ENCODE peak calls at places on chromosome 4, in ten cellular contexts. K is ovary, F is AG04450, H is NCI-H748 treated with DMSO at 0.1 percent for 48 hours, O is neural progenitor cell, Z is hypothalamus, S is T follicular helper cell, C is NCI-H1417, G is NCI-H1092 treated with DMSO at 0.1 percent for 48 hours, A is germinal center. N is an unnamed sample.

GRCh38 chr4:150308824-150309472 is 230.7 kb downstream of the DCLK2 start:
- DNase-seq in F (no peak), G (no peak), A (no peak), Z (no peak), H (no peak), K (no peak), S (no peak), C (no peak), O (no peak), N (no peak)

GRCh38 chr4:153364061-153364460 is 19.6 kb downstream of the MND1 start:
- DNase-seq in A (no peak), Z (no peak), S (no peak), H (no peak), O (no peak), K (no peak), C (no peak), F (no peak), G (no peak), N (no peak)

GRCh38 chr4:8238061-8238511 is 31.5 kb upstream of the HTRA3 start:
- DNase-seq in Z (no peak), O (no peak), A (peak; percentile 69), H (peak; percentile 5), S (peak; percentile 33), C (peak; percentile 70), K (no peak), G (no peak), F (no peak), N (no peak)

GRCh38 chr4:24551492-24552330 is 32.6 kb downstream of the DHX15 start:
- DNase-seq in C (no peak), A (no peak), G (peak; percentile 2), F (no peak), Z (no peak), O (no peak), S (no peak), K (no peak), H (no peak), N (no peak)

GRCh38 chr4:8156617-8157016 is 2.0 kb downstream of the ABLIM2 start:
- DNase-seq in C (no peak), K (no peak), A (no peak), S (no peak), G (no peak), O (no peak), F (no peak), Z (no peak), H (no peak), N (no peak)

GRCh38 chr4:152374606-152375285 is 161.1 kb downstream of the FBXW7 start:
- DNase-seq in S (no peak), C (no peak), H (peak; percentile 17), Z (no peak), O (no peak), A (no peak), K (no peak), G (no peak), F (no peak), N (no peak)

GRCh38 chr4:126479709-126480108 is 1153.0 kb upstream of the INTU start:
- DNase-seq in A (no peak), F (no peak), G (no peak), Z (no peak), H (no peak), C (no peak), O (no peak), K (no peak), S (no peak), N (no peak)

GRCh38 chr4:7928711-7929505 is 10.8 kb downstream of the AFAP1 start:
- DNase-seq in F (no peak), O (peak; percentile 46), S (no peak), A (no peak), H (no peak), G (peak; percentile 3), C (no peak), Z (no peak), K (no peak), N (no peak)

GRCh38 chr4:138367942-138368341 is 125.8 kb upstream of the SLC7A11 start:
- DNase-seq in C (no peak), G (no peak), F (no peak), A (no peak), S (no peak), O (no peak), Z (no peak), H (no peak), K (no peak), N (no peak)

GRCh38 chr4:8730681-8731080 is 138.1 kb downstream of the CPZ start:
- DNase-seq in C (no peak), S (no peak), A (no peak), H (no peak), O (no peak), F (no peak), G (no peak), K (no peak), Z (no peak), N (no peak)

GRCh38 chr4:78155616-78156105 is 98.5 kb downstream of the FRAS1 start:
- DNase-seq in A (no peak), O (no peak), S (no peak), F (no peak), C (peak; percentile 40), H (no peak), K (no peak), Z (no peak), G (no peak), N (no peak)

GRCh38 chr4:15003441-15003890 is 1.2 kb downstream of the CPEB2 start:
- DNase-seq in K (peak; percentile 76), Z (peak; percentile 55), A (peak; percentile 65), H (no peak), G (peak; percentile 60), S (peak; percentile 45), F (no peak), O (peak; percentile 63), C (peak; percentile 62), N (no peak)

N was measured in HL-60.